ENCODE peak calls at places on chromosomes 11 and 22, in five cellular contexts. P, U, V, H and B are unnamed samples.

GRCh38 chr11:830295-831131 is 2.2 kb upstream of the CD151 start:
- DNase-seq in P (no peak), V (no peak), H (peak), U (no peak), B (peak)

GRCh38 chr22:27880778-27881394 is 38.2 kb downstream of the PITPNB start:
- DNase-seq in V (peak), H (peak), U (peak), P (peak), B (peak)

GRCh38 chr22:21665047-21665851 is 563 bp upstream of the PPIL2 start:
- DNase-seq in U (no peak), P (no peak), V (no peak), H (no peak), B (no peak)

GRCh38 chr11:87778341-87778740 is 396.9 kb downstream of the RAB38 start:
- DNase-seq in U (peak), H (no peak), P (no peak), V (no peak), B (no peak)

GRCh38 chr11:13260963-13261599 is 16.5 kb upstream of the BMAL1 start:
- DNase-seq in V (no peak), P (peak), U (no peak), H (no peak), B (no peak)

GRCh38 chr22:48705917-48706605 is 1121.6 kb downstream of the BRD1 start:
- DNase-seq in U (no peak), V (no peak), H (no peak), P (no peak), B (no peak)

GRCh38 chr11:46279393-46280099 is 2.1 kb downstream of the CREB3L1 start:
- DNase-seq in H (no peak), P (peak), U (no peak), V (no peak), B (no peak)

GRCh38 chr11:69273571-69273970 is 20.4 kb upstream of the MYEOV start:
- DNase-seq in V (no peak), U (no peak), P (no peak), H (no peak), B (no peak)

GRCh38 chr22:41976961-41977566 is 7.8 kb downstream of the SEPTIN3 start:
- DNase-seq in V (no peak), P (no peak), H (no peak), U (no peak), B (no peak)
- H2AFZ ChIP-seq in V (no peak), P (peak), H (no peak), U (no peak), B (peak)

GRCh38 chr11:64712430-64713030 is 10.5 kb downstream of the NRXN2 start:
- DNase-seq in H (no peak), U (no peak), P (no peak), V (no peak), B (no peak)

GRCh38 chr11:64713781-64714363 is 9.1 kb downstream of the NRXN2 start:
- DNase-seq in V (no peak), U (no peak), P (no peak), H (no peak), B (no peak)

GRCh38 chr11:64711944-64712306 is 11.1 kb downstream of the NRXN2 start:
- DNase-seq in H (no peak), V (no peak), P (no peak), U (no peak), B (no peak)

GRCh38 chr11:64714664-64715063 is 8.3 kb downstream of the NRXN2 start:
- DNase-seq in V (no peak), U (no peak), P (no peak), H (no peak), B (no peak)

GRCh38 chr11:64713031-64713780 is 9.8 kb downstream of the NRXN2 start:
- DNase-seq in H (no peak), U (no peak), P (peak), V (no peak), B (peak)
- H2AFZ ChIP-seq in H (no peak), U (no peak), P (peak), V (no peak), B (no peak)

GRCh38 chr11:103086461-103086860 is 5.5 kb downstream of the DCUN1D5 start:
- DNase-seq in U (no peak), P (peak), H (no peak), V (no peak), B (no peak)

GRCh38 chr11:103091441-103091809 is 535 bp downstream of the DCUN1D5 start:
- DNase-seq in H (peak), P (peak), V (no peak), U (no peak), B (peak)

GRCh38 chr11:103091810-103092524 is at the start of gene DCUN1D5:
- DNase-seq in H (peak), V (peak), U (peak), P (peak), B (peak)

GRCh38 chr11:103085758-103086365 is 6.1 kb downstream of the DCUN1D5 start:
- DNase-seq in H (no peak), P (peak), U (no peak), V (no peak), B (no peak)

DNA sequence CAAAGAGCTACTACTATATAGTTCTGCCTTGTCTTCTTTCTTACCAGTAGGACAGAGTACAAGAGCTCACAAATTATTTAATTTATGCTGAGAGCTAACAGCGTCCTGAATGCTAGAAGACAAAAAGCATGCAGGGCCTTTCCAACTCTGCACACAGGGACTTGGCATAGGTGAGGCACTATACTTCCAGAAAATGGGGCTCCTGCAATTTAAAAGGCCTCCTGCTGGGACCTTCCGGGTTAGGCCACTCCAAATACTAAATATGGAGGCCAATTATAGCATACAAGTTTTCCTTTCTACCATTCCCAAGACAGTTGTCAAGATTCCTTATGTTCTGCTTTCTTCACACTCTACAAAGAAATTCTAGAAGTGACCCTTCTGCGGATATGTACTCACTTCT is 936 bp downstream of the DCUN1D5 start:
- DNase-seq in U (no peak), V (peak), P (peak), H (peak), B (no peak)
- H2AFZ ChIP-seq in U (no peak), V (peak), P (no peak), H (no peak), B (no peak)

DNA sequence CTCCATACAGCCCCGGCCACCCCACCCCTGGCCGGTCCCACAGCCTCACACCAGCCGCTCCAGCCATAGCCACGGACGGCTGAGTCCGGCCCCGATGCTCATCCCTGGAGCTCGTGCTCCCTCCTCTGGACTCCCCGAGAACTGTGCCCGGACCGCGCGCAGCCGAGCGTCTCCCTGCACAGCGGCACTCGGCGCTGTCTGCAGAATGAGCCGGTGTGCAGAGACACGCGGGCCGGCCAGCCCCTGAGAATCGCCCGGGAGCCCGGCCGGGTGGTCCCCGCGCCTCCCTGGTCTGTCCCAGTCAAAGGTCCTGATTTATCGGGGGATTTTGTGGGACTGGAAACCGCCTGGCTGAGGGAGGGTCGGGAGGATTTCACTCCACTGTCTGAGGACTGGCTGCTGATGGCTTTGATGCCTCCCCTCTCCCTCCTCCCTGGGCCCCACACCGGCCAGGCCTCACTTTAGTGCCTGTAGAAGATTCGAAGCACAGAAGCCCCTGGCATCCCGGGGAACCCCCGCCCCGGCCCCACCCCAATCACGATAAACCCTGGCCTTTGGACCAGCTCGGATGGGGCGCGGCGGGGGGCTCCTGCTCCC is 102.7 kb downstream of the BRD1 start:
- DNase-seq in H (peak), V (no peak), U (peak), P (peak), B (peak)
- H2AFZ ChIP-seq in H (peak), V (no peak), U (no peak), P (no peak), B (peak)

DNA sequence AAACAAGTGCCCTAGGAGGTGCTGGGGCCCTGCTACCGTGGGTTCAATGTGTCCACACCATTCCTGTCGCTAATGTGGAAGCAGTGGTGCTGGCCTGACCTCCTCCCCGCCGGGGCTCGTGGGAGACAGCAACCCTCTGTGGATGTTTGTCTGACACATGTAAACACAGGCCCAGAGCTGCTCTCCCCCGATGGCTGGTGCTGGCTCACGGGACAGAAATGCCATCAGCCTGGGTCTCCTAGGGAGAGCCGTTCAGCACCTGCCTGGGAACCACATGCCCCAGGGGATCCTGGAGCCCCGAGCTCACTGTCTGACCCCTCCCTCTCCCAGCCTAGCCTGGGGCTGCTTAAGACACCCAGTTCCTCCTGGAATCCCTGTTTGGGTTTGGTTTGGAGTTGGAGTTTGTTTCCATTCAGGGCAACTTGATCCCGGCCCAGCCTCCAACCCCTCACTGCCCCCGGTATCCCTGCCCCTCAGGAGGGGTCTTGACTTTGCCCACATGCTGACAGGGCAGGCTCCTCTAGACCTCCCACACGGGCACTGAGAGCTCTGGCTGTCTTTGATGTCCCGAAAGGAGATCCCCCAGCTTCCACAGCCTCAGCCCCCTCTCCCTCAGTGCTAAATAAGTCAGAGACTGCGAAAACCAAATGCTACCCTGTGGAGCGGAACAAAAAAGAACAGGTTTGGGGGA is 50.9 kb upstream of the WNT11 start:
- DNase-seq in V (no peak), P (no peak), U (no peak), H (no peak), B (no peak)
- H2AFZ ChIP-seq in V (no peak), P (no peak), U (no peak), H (no peak), B (no peak)